ENCODE peak calls at places on chromosome 11, in six cellular contexts. W, I, Y, C, N and R are unnamed samples.

GRCh38 chr11:113341388-113342165 is 27.2 kb downstream of the TTC12 start:
- DNase-seq in W (no peak), I (no peak), Y (no peak), C (no peak), N (no peak), R (peak; percentile 66)

GRCh38 chr11:128579790-128580504 is 7.4 kb downstream of the ETS1 start:
- DNase-seq in W (no peak), I (no peak), Y (no peak), C (no peak), N (no peak), R (no peak)

GRCh38 chr11:131300304-131300703 is 70.1 kb upstream of the NTM start:
- DNase-seq in W (no peak), I (no peak), Y (no peak), C (no peak), N (no peak), R (no peak)

GRCh38 chr11:32830413-32830738 is 649 bp downstream of the PRRG4 start:
- DNase-seq in W (no peak), I (no peak), Y (no peak), C (peak; percentile 62), N (no peak), R (no peak)

GRCh38 chr11:75583710-75584658 is 21.9 kb downstream of the SERPINH1 start:
- DNase-seq in W (peak; percentile 75), I (no peak), Y (no peak), C (no peak), N (peak; percentile 46), R (peak; percentile 87)

GRCh38 chr11:30488304-30488998 is 97.7 kb downstream of the MPPED2 start:
- DNase-seq in W (no peak), I (no peak), Y (no peak), C (peak; percentile 93), N (no peak), R (peak; percentile 42)

GRCh38 chr11:76419896-76420295 is 24.9 kb upstream of the EMSY start:
- DNase-seq in W (peak; percentile 55), I (no peak), Y (no peak), C (peak; percentile 15), N (peak; percentile 43), R (no peak)

GRCh38 chr11:70066136-70066520 is 12.0 kb upstream of the ANO1 start:
- DNase-seq in W (peak; percentile 35), I (no peak), Y (no peak), C (no peak), N (no peak), R (no peak)

GRCh38 chr11:15865212-15865987 is 490.9 kb downstream of the SOX6 start:
- DNase-seq in W (no peak), I (no peak), Y (no peak), C (no peak), N (no peak), R (no peak)

GRCh38 chr11:79439893-79440450 is 858 bp downstream of the TENM4 start:
- DNase-seq in W (peak; percentile 82), I (no peak), Y (no peak), C (no peak), N (no peak), R (peak; percentile 76)

GRCh38 chr11:102116453-102117205 is 6.4 kb downstream of the YAP1 start:
- DNase-seq in W (no peak), I (no peak), Y (no peak), C (peak; percentile 30), N (no peak), R (no peak)

GRCh38 chr11:130157840-130158239 is 1.7 kb upstream of the ST14 start:
- DNase-seq in W (no peak), I (no peak), Y (no peak), C (no peak), N (no peak), R (no peak)

GRCh38 chr11:44851496-44851895 is 99.2 kb downstream of the TP53I11 start:
- DNase-seq in W (no peak), I (no peak), Y (no peak), C (no peak), N (no peak), R (no peak)

GRCh38 chr11:91158901-91159537 is 936.2 kb upstream of the CHORDC1 start:
- DNase-seq in W (no peak), I (no peak), Y (no peak), C (no peak), N (no peak), R (no peak)

GRCh38 chr11:7348432-7349298 is 97.0 kb downstream of the SYT9 start:
- DNase-seq in W (no peak), I (no peak), Y (no peak), C (no peak), N (no peak), R (peak; percentile 25)

GRCh38 chr11:112255075-112255739 is 5.5 kb downstream of the PLET1 start:
- DNase-seq in W (no peak), I (no peak), Y (no peak), C (peak; percentile 18), N (peak; percentile 47), R (no peak)

GRCh38 chr11:93908689-93909088 is 58.3 kb upstream of the VSTM5 start:
- DNase-seq in W (no peak), I (no peak), Y (no peak), C (no peak), N (no peak), R (no peak)

GRCh38 chr11:11279956-11280689 is 72.9 kb downstream of the CSNK2A3 start:
- DNase-seq in W (no peak), I (no peak), Y (no peak), C (peak; percentile 8), N (no peak), R (no peak)

GRCh38 chr11:94968334-94968958 is 4.9 kb downstream of the CWC15 start:
- DNase-seq in W (no peak), I (no peak), Y (no peak), C (peak; percentile 27), N (no peak), R (peak; percentile 34)

GRCh38 chr11:122192634-122193245 is 76.7 kb upstream of the BLID start:
- DNase-seq in W (no peak), I (no peak), Y (no peak), C (no peak), N (no peak), R (no peak)

GRCh38 chr11:92302766-92303165 is 78.1 kb downstream of the FAT3 start:
- DNase-seq in W (no peak), I (no peak), Y (no peak), C (no peak), N (no peak), R (no peak)

GRCh38 chr11:131824766-131825165 is 454.4 kb downstream of the NTM start:
- DNase-seq in W (no peak), I (no peak), Y (no peak), C (no peak), N (no peak), R (no peak)

GRCh38 chr11:36452231-36452630 is 57.8 kb downstream of the TRAF6 start:
- DNase-seq in W (no peak), I (no peak), Y (no peak), C (no peak), N (no peak), R (no peak)

GRCh38 chr11:101241160-101241795 is 111.7 kb upstream of the PGR start:
- DNase-seq in W (no peak), I (no peak), Y (no peak), C (no peak), N (no peak), R (no peak)

GRCh38 chr11:116796548-116796947 is 4.9 kb upstream of the APOA5 start:
- DNase-seq in W (no peak), I (no peak), Y (no peak), C (peak; percentile 32), N (no peak), R (no peak)

GRCh38 chr11:43399983-43400630 is 41.4 kb downstream of the TTC17 start:
- DNase-seq in W (no peak), I (no peak), Y (no peak), C (no peak), N (no peak), R (no peak)
- TF ChIP-seq JUND in W (no peak), I (no peak), Y (no peak), C (no peak), N (no peak), R (no peak)

GRCh38 chr11:20453657-20454316 is 66.3 kb downstream of the PRMT3 start:
- DNase-seq in W (no peak), I (no peak), Y (no peak), C (no peak), N (no peak), R (peak; percentile 20)

GRCh38 chr11:20450829-20451228 is 63.3 kb downstream of the PRMT3 start:
- DNase-seq in W (no peak), I (no peak), Y (no peak), C (no peak), N (no peak), R (no peak)

GRCh38 chr11:20452585-20452984 is 65.1 kb downstream of the PRMT3 start:
- DNase-seq in W (no peak), I (no peak), Y (no peak), C (no peak), N (no peak), R (no peak)

GRCh38 chr11:20448838-20449237 is 61.3 kb downstream of the PRMT3 start:
- DNase-seq in W (no peak), I (no peak), Y (no peak), C (no peak), N (no peak), R (no peak)

GRCh38 chr11:20451568-20451967 is 64.1 kb downstream of the PRMT3 start:
- DNase-seq in W (no peak), I (no peak), Y (no peak), C (no peak), N (no peak), R (no peak)
- H2AFZ ChIP-seq in W (no peak overlapping the region), I (no peak overlapping the region), Y (no peak overlapping the region), C (no peak overlapping the region), N (no peak overlapping the region), R (no peak overlapping the region)

GRCh38 chr11:37786214-37786755 is 1188.2 kb upstream of the RAG2 start:
- DNase-seq in W (no peak), I (no peak), Y (no peak), C (no peak), N (no peak), R (no peak)
- TF ChIP-seq JUND in W (no peak), I (no peak), Y (no peak), C (no peak), N (no peak), R (peak; percentile 25)

GRCh38 chr11:72088076-72088806 is 7.6 kb downstream of the LRRC51 start:
- DNase-seq in W (no peak), I (no peak), Y (no peak), C (no peak), N (no peak), R (no peak)
- H2AFZ ChIP-seq in W (no peak overlapping the region), I (no peak overlapping the region), Y (no peak overlapping the region), C (no peak overlapping the region), N (no peak overlapping the region), R (no peak overlapping the region)

DNA sequence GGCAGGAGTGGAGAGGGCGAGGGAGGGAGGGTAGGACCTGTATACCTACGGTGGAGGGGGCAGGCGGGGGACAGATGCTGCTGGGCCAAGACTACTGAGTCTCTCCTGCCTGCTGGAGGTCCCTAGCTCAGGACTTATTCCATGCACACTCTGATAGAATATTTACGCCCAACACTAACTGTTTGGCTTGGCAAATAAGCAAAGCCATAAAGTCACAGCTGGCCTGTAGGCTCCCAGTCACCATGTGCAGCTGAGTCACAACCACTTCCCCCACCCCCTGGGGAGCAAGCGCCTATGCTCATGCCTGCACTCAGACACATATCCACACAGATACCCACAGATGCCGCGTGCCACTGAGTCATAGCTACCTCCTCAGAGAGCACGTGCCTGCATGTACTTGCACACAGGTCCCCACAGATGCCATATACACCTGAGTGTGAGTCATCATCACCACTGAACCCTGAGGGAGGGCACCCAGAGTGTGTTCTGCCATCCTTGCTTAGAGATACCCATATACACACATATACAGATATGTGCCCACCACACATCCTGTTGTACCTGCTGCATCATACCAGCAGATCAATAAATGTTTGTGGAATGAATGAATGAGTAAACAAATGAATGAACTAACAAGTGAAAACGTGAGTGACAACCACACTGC is 95.8 kb downstream of the SWAP70 start:
- DNase-seq in W (no peak), I (peak; percentile 96), Y (peak; percentile 74), C (peak; percentile 52), N (peak; percentile 71), R (peak; percentile 47)
- TF ChIP-seq JUND in W (no peak), I (peak; percentile 98), Y (no peak), C (no peak), N (peak; percentile 83), R (peak; percentile 98)